ENCODE peak calls at places on chromosomes 16 and 17, in four cellular contexts. L is upper lobe of left lung, M is heart left ventricle, V is body of pancreas. E is an unnamed sample.

GRCh38 chr17:2959371-2960130 is 103.9 kb downstream of the OR1D5 start:
- DNase-seq in L (no peak), M (no peak), V (no peak), E (no peak)

GRCh38 chr17:2068589-2069051 is 13.7 kb downstream of the HIC1 start:
- DNase-seq in L (peak), M (no peak), V (no peak), E (no peak)

GRCh38 chr17:4632583-4632923 is 8.9 kb downstream of the ALOX15 start:
- DNase-seq in L (no peak), M (no peak), V (no peak), E (no peak)

GRCh38 chr17:17087424-17088103 is 45.3 kb downstream of the MPRIP start:
- DNase-seq in L (no peak), M (no peak), V (no peak), E (no peak)

GRCh38 chr17:2025622-2026309 is 632 bp upstream of the RTN4RL1 start:
- DNase-seq in L (peak), M (peak), V (peak), E (peak)

GRCh38 chr16:15498427-15499175 is 64.2 kb downstream of the BMERB1 start:
- DNase-seq in L (no peak), M (no peak), V (no peak), E (no peak)

GRCh38 chr17:5557485-5557884 is 26.8 kb downstream of the NLRP1 start:
- DNase-seq in L (no peak), M (no peak), V (no peak), E (no peak)

GRCh38 chr17:32835291-32835761 is 41.6 kb downstream of the MYO1D start:
- DNase-seq in L (no peak), M (no peak), V (no peak), E (no peak)

GRCh38 chr16:65660390-65660789 is 538.5 kb upstream of the CDH11 start:
- DNase-seq in L (no peak), M (no peak), V (no peak), E (no peak)

GRCh38 chr16:82585675-82586074 is 41.1 kb upstream of the CDH13 start:
- DNase-seq in L (no peak), M (no peak), V (no peak), E (no peak)

GRCh38 chr16:11379420-11379819 is 34.2 kb downstream of the RMI2 start:
- DNase-seq in L (no peak), M (no peak), V (peak), E (no peak)

GRCh38 chr16:49615606-49616005 is 240.3 kb downstream of the ZNF423 start:
- DNase-seq in L (no peak), M (no peak), V (no peak), E (no peak)

GRCh38 chr16:30775381-30776099 is 11.5 kb downstream of the ZNF629 start:
- DNase-seq in L (peak), M (peak), V (peak), E (peak)

GRCh38 chr16:74030000-74030399 is 266.6 kb upstream of the PSMD7 start:
- DNase-seq in L (no peak), M (no peak), V (no peak), E (no peak)

GRCh38 chr17:2222901-2223616 is 80.5 kb downstream of the SMG6 start:
- DNase-seq in L (no peak), M (peak), V (peak), E (no peak)

GRCh38 chr17:29048440-29049360 is 5.8 kb downstream of the PIPOX start:
- DNase-seq in L (no peak), M (no peak), V (no peak), E (no peak)

GRCh38 chr16:84040823-84041391 is 1.7 kb downstream of the SLC38A8 start:
- DNase-seq in L (peak), M (no peak), V (no peak), E (peak)

GRCh38 chr16:87570938-87571867 is 31.1 kb upstream of the JPH3 start:
- DNase-seq in L (no peak), M (peak), V (peak), E (peak)

GRCh38 chr17:50363217-50364060 is 9.5 kb downstream of the MRPL27 start:
- DNase-seq in L (peak), M (no peak), V (no peak), E (no peak)

GRCh38 chr16:58503863-58504688 is 4.1 kb downstream of the NDRG4 start:
- DNase-seq in L (peak), M (no peak), V (no peak), E (no peak)

GRCh38 chr16:84020353-84020752 is 22.2 kb downstream of the SLC38A8 start:
- DNase-seq in L (no peak), M (peak), V (no peak), E (no peak)

GRCh38 chr17:40290629-40291296 is 3.1 kb downstream of the CDC6 start:
- DNase-seq in L (no peak), M (peak), V (peak), E (no peak)

GRCh38 chr16:27113341-27113841 is 46.7 kb downstream of the C16orf82 start:
- DNase-seq in L (no peak), M (no peak), V (no peak), E (peak)

GRCh38 chr17:78731904-78732303 is 50.2 kb downstream of the CYTH1 start:
- DNase-seq in L (no peak), M (no peak), V (no peak), E (no peak)

GRCh38 chr17:77129568-77130301 is 11.0 kb upstream of the SEC14L1 start:
- DNase-seq in L (no peak), M (no peak), V (no peak), E (no peak)
- H3K27ac ChIP-seq in L (peak), M (peak), V (peak), E (peak)

DNA sequence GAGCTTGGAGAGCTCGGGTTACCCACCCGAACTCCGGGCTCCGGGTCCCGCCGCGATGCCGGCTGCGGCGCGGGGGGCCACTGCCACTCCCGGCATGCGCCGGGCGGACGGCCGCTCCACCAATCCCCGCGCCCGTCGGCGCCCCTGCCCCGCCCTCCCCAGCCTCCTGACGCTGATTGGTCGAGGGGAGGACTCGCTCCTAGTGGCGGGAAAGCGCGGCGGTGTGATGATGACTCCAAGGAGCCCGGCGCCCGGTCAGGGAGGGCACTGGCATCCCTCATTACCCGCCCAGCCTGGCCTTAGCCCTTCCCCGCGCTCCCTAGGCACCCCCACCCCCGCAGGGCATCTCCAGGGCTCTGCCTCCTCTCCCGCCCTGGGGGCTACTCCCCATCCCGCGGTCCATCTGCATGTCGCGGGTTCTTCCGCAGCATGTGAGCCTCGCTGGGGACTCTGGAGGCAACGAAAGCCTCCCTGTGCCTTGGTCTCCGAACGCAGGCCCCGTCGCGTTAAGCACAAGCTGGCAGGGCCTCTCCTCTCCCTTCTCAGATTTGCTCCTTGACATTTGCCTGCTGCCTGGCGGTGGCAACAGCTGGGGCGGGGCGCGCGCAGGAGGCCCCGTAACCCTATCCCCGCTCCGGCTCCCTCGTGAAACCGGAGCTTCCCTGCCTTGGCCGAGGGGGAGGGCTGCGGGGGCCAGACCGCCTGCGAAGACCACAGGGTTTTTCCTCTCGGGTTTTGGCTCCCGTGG is 1.7 kb downstream of the ATP2A1 start:
- DNase-seq in L (peak), M (peak), V (peak), E (peak)
- TF ChIP-seq POLR2A in L (no peak), M (peak), V (no peak), E (no peak)

DNA sequence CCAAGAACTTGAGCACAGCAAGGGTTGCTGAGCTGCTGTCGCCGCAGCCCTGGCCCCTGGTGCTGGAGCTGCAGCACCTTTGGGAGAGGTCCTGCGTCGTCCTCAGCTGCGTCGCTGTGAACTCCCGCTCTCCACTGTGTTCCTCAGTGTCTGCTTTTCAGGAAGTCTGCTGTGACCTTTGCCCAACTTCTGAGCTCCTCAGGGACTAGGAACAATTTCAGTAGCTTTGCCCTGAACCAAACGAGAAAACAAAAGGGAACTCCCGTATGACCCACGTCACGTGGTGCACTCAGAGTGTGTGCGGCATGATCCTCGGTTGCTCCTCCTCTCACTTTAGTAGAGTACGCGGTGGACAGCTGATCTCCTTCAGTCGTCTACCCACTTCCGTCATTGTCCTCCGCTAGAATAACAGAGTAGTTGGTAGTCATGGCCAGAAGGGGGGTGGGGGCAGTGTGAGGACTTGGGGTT is 44.2 kb downstream of the WDR45B start:
- DNase-seq in L (no peak), M (peak), V (peak), E (no peak)
- H3K4me3 ChIP-seq in L (no peak), M (no peak), V (no peak), E (no peak)

GRCh38 chr17:37480427-37480826 is 9.3 kb upstream of the DUSP14 start:
- DNase-seq in L (no peak), M (no peak), V (no peak), E (no peak)

GRCh38 chr17:37483311-37484039 is 6.2 kb upstream of the DUSP14 start:
- DNase-seq in L (no peak), M (peak), V (no peak), E (no peak)

GRCh38 chr17:37478187-37478586 is 11.5 kb upstream of the DUSP14 start:
- DNase-seq in L (no peak), M (no peak), V (no peak), E (peak)

GRCh38 chr17:37479025-37479424 is 10.7 kb upstream of the DUSP14 start:
- DNase-seq in L (no peak), M (no peak), V (no peak), E (no peak)

DNA sequence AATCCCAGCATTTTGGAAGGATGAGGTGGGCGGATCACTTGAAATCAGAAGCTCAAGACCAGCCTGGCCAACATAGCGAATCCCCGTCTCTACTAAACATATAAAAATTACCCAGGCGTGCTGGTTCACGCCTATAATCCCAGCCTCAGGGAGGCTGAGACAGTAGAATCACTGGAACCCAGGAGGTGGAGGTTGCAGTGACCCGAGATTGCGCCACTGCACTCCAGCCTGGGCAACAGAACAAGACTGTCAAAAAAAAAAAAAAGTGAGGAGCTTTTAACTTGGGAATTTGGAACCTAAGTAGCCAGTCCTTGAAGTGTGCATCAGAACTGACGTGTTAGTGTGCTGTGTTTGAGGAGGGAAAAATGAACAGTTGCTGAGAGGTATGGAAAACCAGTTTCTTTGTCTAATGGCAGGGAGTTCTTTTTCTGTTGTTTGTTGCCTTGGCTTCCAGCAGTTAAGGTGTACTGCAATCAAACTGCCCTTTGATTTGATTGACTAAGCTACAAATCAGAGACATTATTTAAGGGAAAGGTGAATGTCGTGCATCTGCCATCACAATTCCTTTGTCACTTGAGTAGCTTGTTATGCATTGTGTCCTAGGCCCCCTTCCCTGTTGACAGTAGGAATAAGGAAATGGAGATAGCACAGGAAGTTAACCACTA is 8.6 kb upstream of the DUSP14 start:
- DNase-seq in L (no peak), M (no peak), V (no peak), E (no peak)
- H3K27ac ChIP-seq in L (no peak), M (no peak), V (no peak), E (no peak)

DNA sequence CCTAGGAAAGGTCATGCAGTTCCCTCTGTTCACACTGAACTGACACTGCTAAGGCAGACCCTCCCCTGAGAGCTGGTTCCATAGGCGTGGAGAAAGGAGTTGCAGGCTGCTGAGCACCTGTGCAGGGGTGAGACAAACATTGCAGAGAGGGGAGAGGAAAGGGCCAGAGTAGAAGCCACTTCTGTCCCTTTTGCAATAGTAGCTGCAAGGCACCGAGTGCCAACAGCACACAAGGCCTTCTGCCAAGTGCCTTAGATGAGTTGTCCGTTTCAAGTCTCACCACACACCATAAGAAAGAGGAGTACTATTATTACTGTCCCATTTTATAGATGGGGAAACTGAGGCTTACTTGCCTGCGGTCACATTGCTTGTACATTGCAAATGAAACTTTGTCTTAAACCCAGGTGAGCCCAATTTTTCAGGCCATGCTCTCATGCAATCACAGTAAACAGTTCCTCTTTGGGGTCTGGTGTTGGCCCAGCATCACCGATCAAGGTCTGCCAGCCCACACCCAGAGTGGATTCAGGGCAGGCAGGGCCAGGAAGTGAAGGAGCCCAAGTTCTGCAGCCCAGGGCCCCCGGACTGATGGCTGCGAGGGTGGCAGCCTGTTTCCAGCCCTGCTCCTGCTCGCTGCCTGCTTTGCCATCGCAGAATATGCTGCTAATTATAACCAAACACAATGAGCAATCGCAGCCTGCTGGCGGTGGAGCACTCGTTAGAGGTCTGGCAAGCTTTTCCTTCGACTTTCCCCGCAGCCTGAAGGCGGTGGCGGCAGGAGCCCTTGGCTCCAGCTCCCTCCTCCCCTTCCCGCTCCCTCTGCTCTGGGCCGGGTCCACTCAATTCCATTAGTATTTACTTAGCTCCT is 36.8 kb upstream of the DYNLL2 start:
- DNase-seq in L (peak), M (peak), V (no peak), E (no peak)
- TF ChIP-seq POLR2A in L (no peak), M (no peak), V (no peak), E (no peak)

GRCh38 chr17:82967268-82968032 is 112.0 kb upstream of the METRNL start:
- DNase-seq in L (no peak), M (no peak), V (no peak), E (no peak)
- H3K4me3 ChIP-seq in L (no peak), M (no peak), V (no peak), E (no peak)

GRCh38 chr17:57373071-57373470 is 116.7 kb downstream of the MSI2 start:
- DNase-seq in L (no peak), M (no peak), V (no peak), E (no peak)

GRCh38 chr17:57373756-57374155 is 117.4 kb downstream of the MSI2 start:
- DNase-seq in L (no peak), M (no peak), V (no peak), E (no peak)

GRCh38 chr17:57375770-57376181 is 119.5 kb downstream of the MSI2 start:
- DNase-seq in L (peak), M (no peak), V (no peak), E (no peak)

GRCh38 chr17:57377094-57377493 is 120.8 kb downstream of the MSI2 start:
- DNase-seq in L (peak), M (no peak), V (peak), E (no peak)

GRCh38 chr17:57375040-57375769 is 118.9 kb downstream of the MSI2 start:
- DNase-seq in L (no peak), M (no peak), V (no peak), E (no peak)
- H3K27ac ChIP-seq in L (no peak), M (no peak), V (no peak), E (no peak)

DNA sequence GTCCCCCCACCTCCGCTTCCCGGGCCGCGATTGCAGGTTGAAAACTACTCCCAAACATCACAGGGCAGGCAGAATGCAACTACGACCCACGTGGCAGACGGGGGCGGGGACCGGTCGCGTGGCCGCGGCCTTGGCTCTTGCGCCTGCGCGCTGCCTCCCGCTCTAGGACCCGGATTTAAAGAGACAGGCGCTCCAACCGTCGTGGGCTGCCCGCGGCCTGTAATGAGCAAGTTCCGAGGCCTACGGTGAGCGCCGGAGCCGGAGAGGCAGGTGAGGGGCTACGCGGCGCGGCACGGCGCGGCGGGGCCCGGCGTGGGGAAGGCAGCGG is at the start of gene LIG3:
- DNase-seq in L (peak), M (peak), V (peak), E (peak)
- TF ChIP-seq POLR2A in L (no peak), M (peak), V (peak), E (peak)

DNA sequence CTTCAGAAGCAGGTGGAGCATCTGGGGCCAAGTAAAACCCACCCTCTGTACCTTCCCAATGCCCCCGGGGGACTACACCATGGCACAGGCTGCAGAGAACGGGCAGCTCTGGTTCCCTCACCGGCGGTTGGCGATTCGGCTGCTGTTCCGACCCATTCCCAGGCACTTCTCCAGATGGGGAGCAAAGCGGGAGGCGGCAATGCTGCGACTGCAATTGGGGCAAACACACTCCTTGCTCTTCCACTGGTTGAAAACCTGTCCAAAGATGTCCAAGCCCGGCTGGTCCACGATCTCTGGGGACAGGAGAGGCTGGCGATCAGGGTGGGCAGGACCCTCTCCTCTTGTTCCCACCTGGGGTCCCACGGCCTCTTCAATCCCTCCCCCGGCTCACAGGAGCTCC is 2.6 kb downstream of the ATXN7L3 start:
- DNase-seq in L (no peak), M (no peak), V (no peak), E (no peak)
- H3K4me3 ChIP-seq in L (no peak), M (no peak), V (no peak), E (peak)

DNA sequence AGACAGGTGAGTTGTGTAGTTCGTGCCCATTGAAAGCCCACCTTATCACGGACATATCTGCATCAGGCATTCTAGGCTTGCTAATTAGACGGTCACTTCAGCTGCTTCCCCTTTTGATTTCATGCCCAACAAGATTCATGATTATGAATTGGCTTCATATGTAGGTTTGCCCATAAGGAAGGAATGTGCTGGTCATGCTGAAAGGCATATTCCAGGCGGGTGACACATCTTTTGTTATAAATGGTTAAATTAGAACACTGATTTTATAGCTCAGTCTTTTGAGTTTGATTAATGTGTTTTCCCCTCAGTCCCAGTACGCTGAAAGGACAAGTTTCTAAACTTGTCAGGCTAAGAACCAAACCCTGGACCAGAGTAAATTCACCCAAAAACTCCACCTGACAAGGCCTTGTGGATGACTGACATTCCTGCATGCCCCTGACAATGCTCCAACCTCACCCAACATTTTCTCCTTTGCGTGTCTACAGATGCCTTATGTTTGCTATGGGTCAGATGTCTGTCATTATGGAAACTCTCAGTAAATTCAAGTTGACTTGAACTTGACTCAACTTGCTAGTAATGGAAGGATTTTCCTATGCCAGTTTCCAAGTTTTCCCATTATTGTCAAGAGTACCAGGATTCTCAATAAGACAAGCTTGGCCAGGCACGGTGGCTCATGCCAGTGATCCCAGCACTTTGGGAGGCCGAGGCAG is 421.9 kb downstream of the PMP22 start:
- DNase-seq in L (no peak), M (no peak), V (no peak), E (no peak)
- H3K27ac ChIP-seq in L (no peak), M (no peak), V (no peak), E (no peak)